ENCODE peak calls at places on chromosomes 1 and 21, in seven cellular contexts. L is nephron progenitor cell, W is CD14-positive monocyte, H is fibroblast of the aortic adventitia, X is IMR-90, R is WTC11, U is Peyer's patch. Q is an unnamed sample.

GRCh38 chr1:234987415-234988159 is 141.1 kb downstream of the TOMM20 start:
- DNase-seq in W (no peak), H (peak), U (no peak), X (peak), L (peak), R (peak), Q (peak)

GRCh38 chr1:218156602-218157001 is 128.5 kb upstream of the RRP15 start:
- DNase-seq in X (no peak), W (no peak), H (no peak), U (peak), R (peak), L (peak), Q (no peak)

GRCh38 chr21:34204481-34205439 is 131.4 kb downstream of the MRPS6 start:
- DNase-seq in W (no peak), H (no peak), R (no peak), L (peak), X (no peak), U (no peak), Q (no peak)

GRCh38 chr1:114509596-114510234 is 1.3 kb downstream of the TRIM33 start:
- DNase-seq in U (no peak), X (no peak), H (no peak), W (no peak), L (no peak), R (no peak), Q (no peak)

GRCh38 chr1:65011983-65012382 is 45.6 kb upstream of the JAK1 start:
- DNase-seq in X (no peak), R (no peak), H (no peak), U (no peak), L (no peak), W (no peak), Q (no peak)

GRCh38 chr1:22053018-22053860 is 730 bp downstream of the CDC42 start:
- DNase-seq in H (peak), W (peak), R (peak), U (peak), X (peak), L (peak), Q (peak)

GRCh38 chr21:39447264-39447663 is 1.7 kb upstream of the LCA5L start:
- DNase-seq in H (no peak), W (no peak), R (no peak), U (no peak), L (no peak), X (no peak), Q (no peak)

GRCh38 chr21:15976807-15977206 is 247.0 kb downstream of the USP25 start:
- DNase-seq in L (peak), W (no peak), U (no peak), H (no peak), R (peak), X (no peak), Q (no peak)

GRCh38 chr1:23619299-23620188 is 60.2 kb upstream of the ID3 start:
- DNase-seq in H (no peak), X (peak), L (peak), W (no peak), U (peak), R (peak), Q (no peak)

GRCh38 chr1:15180189-15180588 is 26.6 kb downstream of the TMEM51 start:
- DNase-seq in W (no peak), R (no peak), L (no peak), H (no peak), U (peak), X (no peak), Q (peak)

GRCh38 chr1:32885691-32886011 is 640 bp upstream of the HPCA start:
- DNase-seq in U (no peak), L (no peak), X (no peak), H (no peak), W (no peak), R (no peak), Q (no peak)

GRCh38 chr1:14968251-14968812 is 185.2 kb upstream of the TMEM51 start:
- DNase-seq in H (peak), X (peak), U (no peak), L (no peak), W (no peak), R (no peak), Q (peak)

GRCh38 chr1:175191654-175192053 is 922 bp downstream of the KIAA0040 start:
- DNase-seq in R (no peak), H (peak), L (no peak), U (no peak), W (no peak), X (no peak), Q (no peak)

GRCh38 chr1:207241164-207241934 is 80.1 kb upstream of the CD55 start:
- DNase-seq in R (no peak), H (peak), L (no peak), X (no peak), U (peak), W (no peak), Q (no peak)

GRCh38 chr1:14790967-14791366 is 192.5 kb downstream of the KAZN start:
- DNase-seq in L (no peak), W (no peak), U (no peak), H (no peak), R (no peak), X (no peak), Q (no peak)

GRCh38 chr21:29237110-29238051 is 61.3 kb upstream of the BACH1 start:
- DNase-seq in U (no peak), W (no peak), R (no peak), H (peak), X (no peak), L (no peak), Q (peak)

GRCh38 chr1:179873366-179873978 is 4.1 kb downstream of the TOR1AIP2 start:
- DNase-seq in H (no peak), L (no peak), R (no peak), W (no peak), X (no peak), U (no peak), Q (no peak)

GRCh38 chr21:39080366-39080765 is 102.9 kb downstream of the PSMG1 start:
- DNase-seq in R (no peak), W (no peak), U (no peak), H (no peak), X (no peak), L (no peak), Q (no peak)

GRCh38 chr1:99801584-99801983 is 35.1 kb upstream of the FRRS1 start:
- DNase-seq in X (no peak), U (no peak), R (no peak), W (no peak), H (no peak), L (no peak), Q (no peak)

GRCh38 chr1:39827201-39827600 is 38.5 kb upstream of the BMP8B start:
- DNase-seq in H (peak), R (no peak), U (no peak), W (no peak), L (no peak), X (no peak), Q (no peak)

GRCh38 chr1:108124622-108125311 is 75.4 kb downstream of the SLC25A24 start:
- DNase-seq in R (no peak), W (no peak), L (no peak), U (no peak), H (no peak), X (no peak), Q (no peak)

GRCh38 chr1:209402697-209403096 is 180.8 kb upstream of the CAMK1G start:
- DNase-seq in X (no peak), U (no peak), H (no peak), L (no peak), W (no peak), R (no peak), Q (no peak)

GRCh38 chr1:107323765-107324164 is 182.9 kb downstream of the NTNG1 start:
- DNase-seq in L (no peak), H (no peak), R (no peak), X (no peak), U (no peak), W (no peak), Q (no peak)

GRCh38 chr1:2588661-2589330 is 2.2 kb downstream of the PRXL2B start:
- DNase-seq in X (no peak), H (no peak), L (no peak), U (no peak), W (peak), R (no peak), Q (no peak)

GRCh38 chr1:214076341-214077035 is 88.7 kb downstream of the PROX1 start:
- DNase-seq in U (no peak), H (no peak), R (no peak), W (no peak), X (no peak), L (peak), Q (no peak)

GRCh38 chr1:150576794-150577556 is 2.4 kb downstream of the MCL1 start:
- DNase-seq in H (peak), R (no peak), U (peak), X (peak), W (no peak), L (no peak), Q (no peak)

GRCh38 chr1:47795102-47795501 is 202.1 kb downstream of the TRABD2B start:
- DNase-seq in U (no peak), X (no peak), W (no peak), R (no peak), H (no peak), L (no peak), Q (no peak)

GRCh38 chr1:47794530-47794929 is 202.7 kb downstream of the TRABD2B start:
- DNase-seq in W (no peak), L (no peak), U (no peak), X (no peak), R (no peak), H (no peak), Q (no peak)

GRCh38 chr1:47793563-47793962 is 203.6 kb downstream of the TRABD2B start:
- DNase-seq in W (no peak), X (no peak), H (no peak), L (no peak), U (no peak), R (no peak), Q (no peak)

GRCh38 chr1:47792786-47793185 is 204.4 kb downstream of the TRABD2B start:
- DNase-seq in L (no peak), R (no peak), X (no peak), U (no peak), W (no peak), H (no peak), Q (no peak)

GRCh38 chr1:47794081-47794480 is 203.1 kb downstream of the TRABD2B start:
- DNase-seq in W (no peak), X (no peak), R (no peak), U (no peak), H (no peak), L (no peak), Q (no peak)
- TF ChIP-seq CTCF in W (no peak), X (no peak), R (no peak), U (no peak), H (no peak), L (no peak), Q (no peak)

GRCh38 chr1:220966473-220966872 is 87.2 kb downstream of the HLX start:
- DNase-seq in W (no peak), R (no peak), X (no peak), H (no peak), L (no peak), U (no peak), Q (no peak)
- TF ChIP-seq CTCF in W (no peak), R (no peak), X (no peak), H (no peak), L (no peak), U (no peak), Q (no peak)

GRCh38 chr1:6208723-6209660 is 3.1 kb downstream of the RNF207 start:
- DNase-seq in X (peak), U (peak), H (no peak), W (no peak), L (peak), R (peak), Q (no peak)
- TF ChIP-seq CTCF in X (peak), U (peak), H (peak), W (peak), L (peak), R (peak), Q (peak)

DNA sequence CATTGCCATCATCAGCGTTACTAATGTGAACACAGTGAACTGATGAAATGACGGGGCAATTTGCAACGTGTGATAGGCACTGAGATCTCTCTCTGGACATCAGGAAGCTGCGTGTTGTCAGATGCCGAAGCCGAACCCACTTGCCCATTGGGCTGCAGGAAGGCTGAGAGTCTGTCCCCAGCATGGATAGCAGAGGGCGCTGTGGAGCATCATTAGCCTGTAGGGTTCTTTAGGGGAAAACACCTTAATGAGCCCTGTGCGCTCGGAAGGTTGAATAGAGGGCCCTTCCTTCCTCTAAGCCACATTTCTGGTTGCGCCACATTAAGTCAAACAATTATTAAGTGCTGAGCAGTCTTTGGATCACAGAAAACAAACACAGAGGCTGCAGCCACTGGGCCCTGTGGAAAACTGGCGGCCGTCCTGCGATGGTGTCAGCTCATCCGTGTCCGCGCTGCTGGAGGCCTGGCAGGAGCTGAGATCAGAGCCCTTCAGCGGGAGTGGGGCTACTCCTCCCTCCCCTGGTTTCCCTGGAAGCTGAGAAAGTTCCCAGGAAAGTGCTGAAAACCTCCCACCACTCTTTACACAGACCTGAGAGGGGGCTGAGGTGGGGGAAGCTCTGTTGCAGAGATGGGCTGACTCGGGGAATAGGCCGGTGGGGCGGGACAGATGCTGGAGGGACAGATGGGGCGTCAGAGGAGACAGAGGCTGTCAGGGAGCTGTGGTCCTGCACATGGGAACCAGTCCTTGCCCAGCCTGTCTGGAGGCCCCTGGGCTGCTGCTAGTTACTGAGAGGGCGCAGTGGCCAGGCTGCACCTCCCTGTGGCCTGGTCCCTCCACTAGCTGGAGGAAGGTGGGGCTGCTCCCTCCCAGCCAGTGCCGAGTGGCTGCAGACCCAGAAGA is 12.7 kb downstream of the TFF2 start:
- DNase-seq in W (peak), L (peak), H (peak), X (peak), R (peak), U (peak), Q (no peak)
- TF ChIP-seq CTCF in W (peak), L (peak), H (peak), X (peak), R (peak), U (peak), Q (peak)

GRCh38 chr1:181587870-181588438 is 104.6 kb downstream of the CACNA1E start:
- DNase-seq in L (no peak), W (no peak), R (peak), X (no peak), H (no peak), U (no peak), Q (no peak)
- TF ChIP-seq CTCF in L (peak), W (no peak), R (no peak), X (no peak), H (no peak), U (no peak), Q (no peak)

DNA sequence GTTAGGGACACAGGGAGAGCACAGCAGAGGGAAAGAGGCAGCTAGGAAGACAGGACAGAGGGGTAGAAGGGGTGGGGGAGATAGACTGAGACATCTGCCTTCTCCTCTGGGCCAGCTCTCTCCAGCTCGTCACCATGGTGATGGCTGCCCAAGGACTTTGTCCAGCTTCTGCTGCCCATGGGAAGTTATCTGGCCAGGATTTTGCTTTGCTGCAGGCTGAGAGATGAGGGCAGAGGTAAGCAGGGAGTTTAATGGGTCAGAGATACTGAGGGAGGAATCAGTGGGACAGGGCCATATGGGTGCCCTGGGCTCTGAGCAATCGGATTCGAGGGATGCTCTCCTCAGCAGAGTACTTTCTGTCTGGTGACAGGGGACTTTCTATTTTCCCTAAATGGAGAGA is 34.5 kb upstream of the GPR37L1 start:
- DNase-seq in W (no peak), X (no peak), U (no peak), H (no peak), R (no peak), L (no peak), Q (no peak)
- TF ChIP-seq CTCF in W (no peak), X (no peak), U (no peak), H (no peak), R (no peak), L (no peak), Q (no peak)

GRCh38 chr1:41844781-41845180 is 73.9 kb downstream of the HIVEP3 start:
- DNase-seq in U (no peak), R (no peak), X (no peak), H (no peak), L (no peak), W (no peak), Q (no peak)
- TF ChIP-seq CTCF in U (no peak), R (no peak), X (no peak), H (no peak), L (no peak), W (no peak), Q (no peak)

GRCh38 chr1:84687703-84688460 is 2.4 kb downstream of the SSX2IP start:
- DNase-seq in L (no peak), R (no peak), W (no peak), X (peak), U (no peak), H (peak), Q (no peak)

GRCh38 chr1:84690397-84691138 is at the start of gene SSX2IP:
- DNase-seq in L (peak), X (peak), W (peak), H (peak), R (peak), U (peak), Q (peak)

GRCh38 chr1:84688461-84689061 is 1.7 kb downstream of the SSX2IP start:
- DNase-seq in L (no peak), W (no peak), U (no peak), R (no peak), H (peak), X (no peak), Q (no peak)

GRCh38 chr1:84691139-84691783 is 1.0 kb upstream of the SSX2IP start:
- DNase-seq in X (no peak), W (no peak), R (no peak), L (no peak), H (no peak), U (no peak), Q (no peak)

DNA sequence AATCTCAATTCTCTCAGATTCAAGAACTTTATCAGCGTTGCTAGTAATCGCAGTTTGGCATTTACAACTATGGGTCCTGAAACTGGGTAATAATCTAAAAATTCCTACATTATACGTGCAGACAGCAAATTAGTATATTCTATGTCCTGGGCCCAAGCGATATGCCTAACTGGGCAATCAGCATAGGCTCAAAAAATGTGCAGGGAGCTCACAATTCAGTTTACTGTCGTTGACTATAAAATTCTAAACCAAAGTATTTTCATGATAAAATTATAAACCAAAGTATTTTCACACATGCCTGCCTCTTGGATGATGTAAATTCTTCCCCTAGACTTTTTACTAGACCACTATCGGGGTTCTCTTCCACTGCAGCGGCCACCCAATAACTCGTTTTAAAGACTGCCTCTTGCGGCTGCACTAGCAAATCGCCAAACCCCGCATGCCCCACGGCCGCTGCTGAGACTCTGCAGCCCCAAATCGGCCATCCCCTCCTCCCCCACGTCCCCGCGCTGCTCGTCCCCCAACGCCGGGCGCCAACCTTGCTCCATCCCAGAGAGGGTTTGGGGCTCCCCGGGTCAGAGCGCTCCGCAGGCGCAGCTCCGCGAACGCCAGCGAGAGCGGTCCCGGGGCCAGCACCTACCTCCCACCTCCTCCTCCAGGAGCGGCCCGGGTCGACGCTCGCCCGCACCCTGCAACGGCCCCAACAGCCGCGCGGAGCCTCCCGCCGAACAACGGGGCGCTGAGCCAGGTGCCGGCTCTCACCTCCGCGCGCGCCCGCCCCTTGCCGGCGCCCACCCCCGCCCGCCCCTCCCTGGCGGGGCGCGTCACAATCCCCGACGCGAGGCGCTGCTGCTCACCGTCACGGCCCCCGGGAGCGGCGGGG is 506 bp downstream of the SSX2IP start:
- DNase-seq in W (no peak), H (peak), L (peak), U (no peak), R (peak), X (peak), Q (no peak)
- TF ChIP-seq CTCF in W (peak), H (peak), L (no peak), U (peak), R (no peak), X (peak), Q (peak)

GRCh38 chr1:27427329-27427728 is 34.9 kb downstream of the GPR3 start:
- DNase-seq in R (no peak), X (no peak), U (no peak), W (no peak), L (no peak), H (no peak), Q (no peak)

GRCh38 chr1:27429029-27429425 is 36.6 kb downstream of the GPR3 start:
- DNase-seq in H (no peak), X (no peak), L (no peak), U (no peak), R (no peak), W (no peak), Q (no peak)

GRCh38 chr1:27428316-27429028 is 36.0 kb downstream of the GPR3 start:
- DNase-seq in X (no peak), H (peak), U (no peak), W (no peak), R (no peak), L (peak), Q (no peak)

GRCh38 chr1:27427836-27428315 is 35.5 kb downstream of the GPR3 start:
- DNase-seq in L (no peak), W (no peak), X (no peak), R (no peak), H (peak), U (no peak), Q (no peak)

DNA sequence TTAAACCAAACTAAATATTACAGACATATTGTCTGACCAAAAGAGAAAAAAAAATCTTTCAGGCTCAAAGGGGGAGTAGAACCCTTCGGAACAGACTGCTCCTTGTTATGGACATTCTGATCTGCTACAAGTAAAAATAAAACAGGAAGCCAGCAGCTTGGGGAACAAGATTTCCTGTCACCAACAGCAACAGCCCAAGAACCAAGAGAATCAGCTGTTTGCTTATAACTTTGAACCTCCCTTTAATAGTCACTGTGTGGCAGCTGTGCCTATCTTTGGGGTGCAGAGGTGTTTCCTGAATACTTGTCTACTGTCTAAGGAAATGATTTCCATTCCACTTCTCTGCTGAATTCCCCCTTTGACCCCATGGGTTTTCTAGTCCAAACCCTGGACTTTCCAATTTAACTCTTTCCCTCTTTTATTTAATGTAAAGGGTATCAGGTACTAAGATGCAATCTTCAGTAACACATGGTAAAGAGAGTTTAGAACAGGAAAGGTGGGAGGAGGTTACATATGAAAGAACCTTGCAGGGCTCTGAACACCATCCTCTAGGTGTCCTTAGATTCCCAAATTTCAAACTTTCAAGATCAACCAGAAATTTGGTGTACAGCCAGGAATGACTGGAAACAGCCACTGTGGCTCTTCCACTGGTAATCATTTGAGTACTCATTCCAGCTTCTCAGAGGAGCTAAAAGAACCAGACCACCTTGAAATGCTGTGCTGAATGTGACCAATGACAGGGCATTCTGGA is 38.7 kb downstream of the GPR3 start:
- DNase-seq in W (no peak), L (no peak), U (no peak), X (peak), H (peak), R (no peak), Q (no peak)
- TF ChIP-seq CTCF in W (no peak), L (no peak), U (no peak), X (no peak), H (peak), R (no peak), Q (no peak)